ENCODE peak calls at places on chromosomes 13 and 19, in six cellular contexts. T, C, E, V, Y and R are unnamed samples.

GRCh38 chr19:10086904-10087256 is 763 bp downstream of the SHFL start:
- DNase-seq in Y (no peak), E (peak; percentile 62), V (peak; percentile 76), C (no peak), T (peak; percentile 22), R (no peak)

GRCh38 chr19:18519962-18520847 is 1.7 kb downstream of the ELL start:
- DNase-seq in Y (peak; percentile 83), T (peak; percentile 81), V (peak; percentile 81), C (peak; percentile 90), E (peak; percentile 60), R (peak; percentile 76)

GRCh38 chr13:36571444-36571843 is 102.4 kb upstream of the SERTM1 start:
- DNase-seq in V (no peak), C (no peak), T (no peak), E (no peak), Y (no peak), R (no peak)

GRCh38 chr13:79522583-79522982 is 41.6 kb downstream of the NDFIP2 start:
- DNase-seq in E (peak; percentile 14), V (no peak), C (peak; percentile 93), Y (peak; percentile 59), T (peak; percentile 71), R (peak; percentile 32)

GRCh38 chr19:18044825-18045304 is 36.9 kb downstream of the ARRDC2 start:
- DNase-seq in C (no peak), E (peak; percentile 90), T (peak; percentile 76), Y (peak; percentile 71), V (peak; percentile 90), R (peak; percentile 43)

GRCh38 chr19:47094557-47095517 is 18.7 kb downstream of the ZC3H4 start:
- DNase-seq in T (no peak), E (peak; percentile 35), C (no peak), Y (no peak), V (peak; percentile 58), R (no peak)

GRCh38 chr13:107713314-107713713 is 502.0 kb downstream of the LIG4 start:
- DNase-seq in Y (no peak), E (no peak), V (no peak), C (no peak), T (no peak), R (no peak)

GRCh38 chr19:16349551-16350171 is 25.0 kb downstream of the KLF2 start:
- DNase-seq in T (no peak), E (no peak), Y (no peak), V (peak; percentile 53), C (no peak), R (no peak)

GRCh38 chr19:41288898-41289505 is 21.0 kb upstream of the CCDC97 start:
- DNase-seq in E (no peak), C (no peak), T (no peak), V (no peak), Y (no peak), R (no peak)

GRCh38 chr19:11268783-11269267 is 6.5 kb upstream of the DOCK6 start:
- DNase-seq in T (peak; percentile 89), C (peak; percentile 47), V (peak; percentile 91), Y (peak; percentile 90), E (no peak), R (peak; percentile 86)

GRCh38 chr13:71618154-71618553 is 248.8 kb downstream of the DACH1 start:
- DNase-seq in V (no peak), T (peak; percentile 37), E (no peak), C (no peak), Y (no peak), R (peak; percentile 26)

GRCh38 chr13:113963376-113963775 is 10.5 kb downstream of the C13orf46 start:
- DNase-seq in Y (no peak), C (no peak), E (no peak), T (no peak), V (peak; percentile 20), R (no peak)

GRCh38 chr19:12913011-12913561 is 6.0 kb downstream of the SYCE2 start:
- DNase-seq in Y (peak; percentile 88), C (no peak), T (peak; percentile 91), E (no peak), V (peak; percentile 91), R (peak; percentile 52)

GRCh38 chr19:19185853-19186728 is 5.9 kb downstream of the BORCS8 start:
- DNase-seq in V (no peak), T (peak; percentile 56), C (peak; percentile 19), E (peak; percentile 70), Y (peak; percentile 51), R (peak; percentile 44)

GRCh38 chr13:79482271-79482970 is 1.5 kb downstream of the NDFIP2 start:
- DNase-seq in E (no peak), Y (peak; percentile 39), T (peak; percentile 22), C (no peak), V (no peak), R (no peak)

GRCh38 chr19:57648336-57649003 is 15.5 kb downstream of the ZNF211 start:
- DNase-seq in T (no peak), E (no peak), V (no peak), Y (no peak), C (no peak), R (no peak)

GRCh38 chr19:33206261-33207039 is 12.3 kb downstream of the LRP3 start:
- DNase-seq in T (no peak), E (no peak), Y (no peak), V (peak; percentile 36), C (no peak), R (no peak)

GRCh38 chr19:10552596-10553053 is 8.9 kb downstream of the ATG4D start:
- DNase-seq in T (peak; percentile 26), V (no peak), Y (peak; percentile 39), C (peak; percentile 41), E (peak; percentile 52), R (peak; percentile 1)

GRCh38 chr13:114134111-114134943 is 1.9 kb upstream of the RASA3 start:
- DNase-seq in Y (no peak), T (no peak), V (no peak), C (no peak), E (no peak), R (no peak)

GRCh38 chr13:38686635-38687245 is at the start of gene FREM2:
- DNase-seq in T (peak; percentile 13), Y (no peak), C (peak; percentile 59), V (peak; percentile 28), E (no peak), R (no peak)

GRCh38 chr13:73194310-73194709 is 135.5 kb downstream of the KLF5 start:
- DNase-seq in Y (no peak), C (no peak), T (no peak), V (no peak), E (no peak), R (no peak)